ENCODE peak calls at places on chromosomes 3 and 15, in five cellular contexts. A is SJSA1; O is activated T-helper 9 cell treated with anti-CD3 and anti-CD28 coated beads, Interleukin-2, amount 50 U/mL, for 16 hours; H is germinal center; U is NCI-H446 treated with DMSO at 0.1 percent for 48 hours. Y is an unnamed sample.

GRCh38 chr3:88219138-88219792 is 69.5 kb downstream of the C3orf38 start:
- DNase-seq in H (peak), A (no peak), U (peak), O (no peak), Y (peak)

GRCh38 chr15:75554717-75555116 is 24.4 kb downstream of the PTPN9 start:
- DNase-seq in O (no peak), U (peak), H (no peak), A (no peak), Y (no peak)

GRCh38 chr15:51374131-51374530 is 32.7 kb downstream of the GLDN start:
- DNase-seq in O (no peak), U (no peak), A (no peak), H (no peak), Y (peak)

GRCh38 chr15:50880651-50881114 is 27.8 kb upstream of the AP4E1 start:
- DNase-seq in H (no peak), O (no peak), U (no peak), A (no peak), Y (no peak)

GRCh38 chr3:53056442-53056841 is 10.6 kb upstream of the SFMBT1 start:
- DNase-seq in H (no peak), A (no peak), O (no peak), U (no peak), Y (no peak)

GRCh38 chr3:56785499-56785898 is 16.2 kb downstream of the ARHGEF3 start:
- DNase-seq in A (no peak), U (no peak), O (no peak), H (no peak), Y (no peak)

GRCh38 chr3:120094776-120095225 is 554 bp upstream of the GSK3B start:
- DNase-seq in H (peak), U (peak), O (peak), A (peak), Y (peak)

GRCh38 chr3:37712918-37713819 is 148.5 kb upstream of the CTDSPL start:
- DNase-seq in A (no peak), O (no peak), U (no peak), H (no peak), Y (no peak)

GRCh38 chr3:64143399-64144130 is 81.7 kb downstream of the PRICKLE2 start:
- DNase-seq in A (no peak), H (no peak), O (no peak), U (peak), Y (peak)

GRCh38 chr15:63234479-63234878 is 42.9 kb upstream of the APH1B start:
- DNase-seq in A (peak), H (no peak), U (no peak), O (no peak), Y (no peak)

GRCh38 chr3:185152433-185153169 is at the start of gene C3orf70:
- DNase-seq in U (no peak), A (peak), O (no peak), H (peak), Y (no peak)

GRCh38 chr15:96218623-96219465 is 111.7 kb upstream of the NR2F2 start:
- DNase-seq in O (no peak), H (no peak), A (no peak), U (no peak), Y (no peak)

GRCh38 chr3:152255290-152255689 is 13.4 kb upstream of the MBNL1 start:
- DNase-seq in U (no peak), O (no peak), A (no peak), H (no peak), Y (no peak)

GRCh38 chr3:114331710-114332109 is 37.9 kb downstream of the TIGIT start:
- DNase-seq in A (no peak), O (no peak), H (no peak), U (no peak), Y (no peak)

GRCh38 chr3:116443096-116443793 is 2.0 kb downstream of the LSAMP start:
- DNase-seq in U (no peak), A (no peak), H (no peak), O (no peak), Y (no peak)

GRCh38 chr3:72405943-72406585 is 442.2 kb downstream of the SHQ1 start:
- DNase-seq in U (no peak), H (no peak), O (no peak), A (no peak), Y (no peak)

GRCh38 chr3:150729682-150730360 is 26.1 kb upstream of the ERICH6 start:
- DNase-seq in U (no peak), A (no peak), O (no peak), H (no peak), Y (no peak)

GRCh38 chr3:119322523-119323400 is 28.6 kb downstream of the ARHGAP31 start:
- DNase-seq in A (peak), H (peak), U (peak), O (peak), Y (peak)

GRCh38 chr3:8622873-8623725 is 21.5 kb downstream of the SSUH2 start:
- DNase-seq in A (peak), U (no peak), H (peak), O (no peak), Y (peak)

GRCh38 chr15:34284937-34285336 is 52.6 kb downstream of the SLC12A6 start:
- DNase-seq in O (no peak), U (no peak), A (no peak), H (no peak), Y (no peak)

GRCh38 chr3:72855001-72855400 is 6.8 kb upstream of the SHQ1 start:
- DNase-seq in H (no peak), O (no peak), A (no peak), U (no peak), Y (no peak)

GRCh38 chr15:74835312-74835823 is 7.6 kb downstream of the ULK3 start:
- DNase-seq in A (peak), H (peak), O (no peak), U (peak), Y (no peak)

GRCh38 chr15:56528136-56528535 is 63.2 kb upstream of the MNS1 start:
- DNase-seq in A (no peak), U (no peak), O (no peak), H (no peak), Y (no peak)

GRCh38 chr3:66076861-66077495 is 38.3 kb upstream of the MAGI1 start:
- DNase-seq in A (no peak), O (no peak), U (no peak), H (no peak), Y (no peak)

GRCh38 chr15:42691308-42691707 is 45.6 kb downstream of the CDAN1 start:
- DNase-seq in H (no peak), U (no peak), A (no peak), O (no peak), Y (no peak)

GRCh38 chr3:146044046-146044445 is 116.9 kb downstream of the PLOD2 start:
- DNase-seq in U (no peak), H (no peak), A (no peak), O (no peak), Y (no peak)

GRCh38 chr15:66749841-66750575 is 48.0 kb downstream of the SMAD6 start:
- DNase-seq in O (no peak), H (no peak), A (no peak), U (no peak), Y (no peak)

GRCh38 chr15:99172171-99172570 is 67.3 kb downstream of the SYNM start:
- DNase-seq in U (no peak), O (no peak), H (no peak), A (no peak), Y (no peak)

GRCh38 chr3:15297592-15298350 is 34.6 kb downstream of the SH3BP5 start:
- DNase-seq in H (no peak), O (no peak), U (no peak), A (no peak), Y (no peak)

GRCh38 chr15:40075298-40076044 is 33.2 kb downstream of the BMF start:
- DNase-seq in H (no peak), O (no peak), A (no peak), U (no peak), Y (no peak)

GRCh38 chr15:72184165-72184811 is 13.3 kb downstream of the GRAMD2A start:
- DNase-seq in U (no peak), H (no peak), O (no peak), A (peak), Y (no peak)

GRCh38 chr3:66405701-66406091 is 95.1 kb downstream of the LRIG1 start:
- DNase-seq in A (peak), U (peak), O (no peak), H (no peak), Y (no peak)

GRCh38 chr15:27826411-27826810 is 272.7 kb downstream of the OCA2 start:
- DNase-seq in A (no peak), H (no peak), U (no peak), O (no peak), Y (no peak)

GRCh38 chr3:130258532-130258952 is 86.9 kb upstream of the COL6A5 start:
- DNase-seq in U (peak), O (no peak), H (no peak), A (no peak), Y (no peak)

GRCh38 chr3:50502225-50502583 is 1.2 kb downstream of the CACNA2D2 start:
- DNase-seq in A (no peak), O (no peak), U (no peak), H (no peak), Y (no peak)

GRCh38 chr15:92683511-92683834 is 27.9 kb upstream of the FAM174B start:
- DNase-seq in H (no peak), A (no peak), U (no peak), O (no peak), Y (peak)

GRCh38 chr3:51954713-51955112 is 468 bp upstream of the GPR62 start:
- DNase-seq in H (no peak), A (no peak), O (no peak), U (no peak), Y (no peak)

GRCh38 chr3:142849148-142849547 is 39.7 kb downstream of the PCOLCE2 start:
- DNase-seq in O (no peak), H (no peak), U (no peak), A (no peak), Y (no peak)

GRCh38 chr3:53046171-53047170 is 598 bp upstream of the SFMBT1 start:
- DNase-seq in O (peak), U (no peak), H (peak), A (peak), Y (no peak)